ENCODE peak calls at places on chromosomes 12 and 14, in seven cellular contexts. One of them, this sample, is unnamed.

GRCh38 chr12:108619369-108620160 is 14.1 kb downstream of the SELPLG start:
- DNase-seq in colonic mucosa: no peak
- DNase-seq in mesendoderm: no peak
- DNase-seq in naive thymus-derived CD4-positive, alpha-beta T cell: no peak
- DNase-seq in NT2/D1: no peak
- DNase-seq in lung: no peak
- DNase-seq in bronchial epithelial cell: no peak
- DNase-seq in this sample: no peak

GRCh38 chr12:52004042-52004648 is 2.6 kb upstream of the TAMALIN start:
- DNase-seq in colonic mucosa: peak; percentile 74
- DNase-seq in mesendoderm: peak; percentile 83
- DNase-seq in naive thymus-derived CD4-positive, alpha-beta T cell: no peak
- DNase-seq in NT2/D1: no peak
- DNase-seq in lung: no peak
- DNase-seq in bronchial epithelial cell: peak; percentile 44
- DNase-seq in this sample: peak; percentile 84

GRCh38 chr12:78560633-78561032 is 303.9 kb upstream of the SYT1 start:
- DNase-seq in colonic mucosa: no peak
- DNase-seq in mesendoderm: no peak
- DNase-seq in naive thymus-derived CD4-positive, alpha-beta T cell: no peak
- DNase-seq in NT2/D1: no peak
- DNase-seq in lung: no peak
- DNase-seq in bronchial epithelial cell: no peak
- DNase-seq in this sample: no peak

GRCh38 chr12:46361667-46362034 is 10.9 kb downstream of the SLC38A2 start:
- DNase-seq in colonic mucosa: no peak
- DNase-seq in mesendoderm: no peak
- DNase-seq in naive thymus-derived CD4-positive, alpha-beta T cell: no peak
- DNase-seq in NT2/D1: no peak
- DNase-seq in lung: no peak
- DNase-seq in bronchial epithelial cell: no peak
- DNase-seq in this sample: no peak

GRCh38 chr14:68863610-68864300 is 70.9 kb upstream of the ZFP36L1 start:
- DNase-seq in colonic mucosa: no peak
- DNase-seq in mesendoderm: no peak
- DNase-seq in naive thymus-derived CD4-positive, alpha-beta T cell: no peak
- DNase-seq in NT2/D1: no peak
- DNase-seq in lung: no peak
- DNase-seq in bronchial epithelial cell: no peak
- DNase-seq in this sample: no peak

GRCh38 chr12:58925111-58925732 is 4.9 kb upstream of the LRIG3 start:
- DNase-seq in colonic mucosa: peak; percentile 47
- DNase-seq in mesendoderm: peak; percentile 98
- DNase-seq in naive thymus-derived CD4-positive, alpha-beta T cell: no peak
- DNase-seq in NT2/D1: no peak
- DNase-seq in lung: no peak
- DNase-seq in bronchial epithelial cell: peak; percentile 56
- DNase-seq in this sample: no peak

GRCh38 chr12:89390802-89391673 is 38.7 kb upstream of the DUSP6 start:
- DNase-seq in colonic mucosa: peak; percentile 43
- DNase-seq in mesendoderm: no peak
- DNase-seq in naive thymus-derived CD4-positive, alpha-beta T cell: no peak
- DNase-seq in NT2/D1: no peak
- DNase-seq in lung: no peak
- DNase-seq in bronchial epithelial cell: peak; percentile 71
- DNase-seq in this sample: no peak

GRCh38 chr12:72281145-72281544 is 9.0 kb downstream of the TRHDE start:
- DNase-seq in colonic mucosa: no peak
- DNase-seq in mesendoderm: no peak
- DNase-seq in naive thymus-derived CD4-positive, alpha-beta T cell: no peak
- DNase-seq in NT2/D1: no peak
- DNase-seq in lung: no peak
- DNase-seq in bronchial epithelial cell: no peak
- DNase-seq in this sample: no peak

GRCh38 chr12:91974541-91974940 is 171.1 kb downstream of the BTG1 start:
- DNase-seq in colonic mucosa: no peak
- DNase-seq in mesendoderm: no peak
- DNase-seq in naive thymus-derived CD4-positive, alpha-beta T cell: no peak
- DNase-seq in NT2/D1: no peak
- DNase-seq in lung: no peak
- DNase-seq in bronchial epithelial cell: no peak
- DNase-seq in this sample: no peak

GRCh38 chr12:85825751-85826150 is 10.5 kb downstream of the RASSF9 start:
- DNase-seq in colonic mucosa: no peak
- DNase-seq in mesendoderm: no peak
- DNase-seq in naive thymus-derived CD4-positive, alpha-beta T cell: no peak
- DNase-seq in NT2/D1: no peak
- DNase-seq in lung: no peak
- DNase-seq in bronchial epithelial cell: peak; percentile 81
- DNase-seq in this sample: no peak

GRCh38 chr12:97464241-97465011 is 1.8 kb downstream of the RMST start:
- DNase-seq in colonic mucosa: no peak
- DNase-seq in mesendoderm: peak; percentile 54
- DNase-seq in naive thymus-derived CD4-positive, alpha-beta T cell: no peak
- DNase-seq in NT2/D1: peak; percentile 69
- DNase-seq in lung: no peak
- DNase-seq in bronchial epithelial cell: no peak
- DNase-seq in this sample: peak; percentile 48

GRCh38 chr14:59155886-59156285 is 32.6 kb upstream of the DAAM1 start:
- DNase-seq in colonic mucosa: no peak
- DNase-seq in mesendoderm: peak; percentile 28
- DNase-seq in naive thymus-derived CD4-positive, alpha-beta T cell: no peak
- DNase-seq in NT2/D1: no peak
- DNase-seq in lung: no peak
- DNase-seq in bronchial epithelial cell: no peak
- DNase-seq in this sample: no peak

GRCh38 chr14:87691482-87691881 is 301.5 kb downstream of the GALC start:
- DNase-seq in colonic mucosa: no peak
- DNase-seq in mesendoderm: no peak
- DNase-seq in naive thymus-derived CD4-positive, alpha-beta T cell: no peak
- DNase-seq in NT2/D1: no peak
- DNase-seq in lung: peak; percentile 39
- DNase-seq in bronchial epithelial cell: no peak
- DNase-seq in this sample: no peak

GRCh38 chr12:92543359-92543758 is 159.4 kb upstream of the PLEKHG7 start:
- DNase-seq in colonic mucosa: peak; percentile 79
- DNase-seq in mesendoderm: peak; percentile 22
- DNase-seq in naive thymus-derived CD4-positive, alpha-beta T cell: no peak
- DNase-seq in NT2/D1: no peak
- DNase-seq in lung: no peak
- DNase-seq in bronchial epithelial cell: peak; percentile 76
- DNase-seq in this sample: no peak

GRCh38 chr14:85250369-85250768 is 279.6 kb upstream of the FLRT2 start:
- DNase-seq in colonic mucosa: no peak
- DNase-seq in mesendoderm: peak; percentile 90
- DNase-seq in naive thymus-derived CD4-positive, alpha-beta T cell: no peak
- DNase-seq in NT2/D1: peak; percentile 27
- DNase-seq in lung: no peak
- DNase-seq in bronchial epithelial cell: no peak
- DNase-seq in this sample: peak; percentile 83

GRCh38 chr12:57212701-57213067 is 3.9 kb upstream of the NXPH4 start:
- DNase-seq in colonic mucosa: no peak
- DNase-seq in mesendoderm: peak; percentile 41
- DNase-seq in naive thymus-derived CD4-positive, alpha-beta T cell: no peak
- DNase-seq in NT2/D1: no peak
- DNase-seq in lung: no peak
- DNase-seq in bronchial epithelial cell: no peak
- DNase-seq in this sample: no peak

GRCh38 chr12:76284816-76285750 is 63.1 kb downstream of the BBS10 start:
- DNase-seq in colonic mucosa: no peak
- DNase-seq in mesendoderm: no peak
- DNase-seq in naive thymus-derived CD4-positive, alpha-beta T cell: no peak
- DNase-seq in NT2/D1: no peak
- DNase-seq in lung: no peak
- DNase-seq in bronchial epithelial cell: peak; percentile 45
- DNase-seq in this sample: no peak

GRCh38 chr12:56041579-56042429 is at the start of gene RPS26:
- DNase-seq in colonic mucosa: peak; percentile 95
- DNase-seq in mesendoderm: peak; percentile 100
- DNase-seq in naive thymus-derived CD4-positive, alpha-beta T cell: peak; percentile 93
- DNase-seq in NT2/D1: peak; percentile 99
- DNase-seq in lung: peak; percentile 96
- DNase-seq in bronchial epithelial cell: peak; percentile 95
- DNase-seq in this sample: peak; percentile 99

GRCh38 chr12:56040963-56041578 is 647 bp upstream of the RPS26 start:
- DNase-seq in colonic mucosa: peak; percentile 29
- DNase-seq in mesendoderm: no peak
- DNase-seq in naive thymus-derived CD4-positive, alpha-beta T cell: no peak
- DNase-seq in NT2/D1: no peak
- DNase-seq in lung: no peak
- DNase-seq in bronchial epithelial cell: no peak
- DNase-seq in this sample: no peak

GRCh38 chr12:56042430-56043203 is 899 bp downstream of the RPS26 start:
- DNase-seq in colonic mucosa: peak; percentile 33
- DNase-seq in mesendoderm: no peak
- DNase-seq in naive thymus-derived CD4-positive, alpha-beta T cell: no peak
- DNase-seq in NT2/D1: no peak
- DNase-seq in lung: no peak
- DNase-seq in bronchial epithelial cell: no peak
- DNase-seq in this sample: peak; percentile 18

GRCh38 chr12:56046027-56046780 is 4.5 kb downstream of the RPS26 start:
- DNase-seq in colonic mucosa: no peak
- DNase-seq in mesendoderm: no peak
- DNase-seq in naive thymus-derived CD4-positive, alpha-beta T cell: no peak
- DNase-seq in NT2/D1: no peak
- DNase-seq in lung: no peak
- DNase-seq in bronchial epithelial cell: no peak
- DNase-seq in this sample: no peak
- H3K36me3 ChIP-seq in colonic mucosa: peaks cover 16% of the 10 kb centered on the region
- H3K36me3 ChIP-seq in mesendoderm: peaks cover 4% of the 10 kb centered on the region
- H3K36me3 ChIP-seq in naive thymus-derived CD4-positive, alpha-beta T cell: peaks cover 25% of the 10 kb centered on the region
- H3K36me3 ChIP-seq in NT2/D1: peaks cover 37% of the 10 kb centered on the region
- H3K36me3 ChIP-seq in lung: peaks cover 18% of the 10 kb centered on the region
- H3K36me3 ChIP-seq in bronchial epithelial cell: peaks cover 4% of the 10 kb centered on the region
- H3K36me3 ChIP-seq in this sample: peaks cover 8% of the 10 kb centered on the region

GRCh38 chr12:125922328-125922727 is 857.1 kb downstream of the AACS start:
- DNase-seq in colonic mucosa: no peak
- DNase-seq in mesendoderm: no peak
- DNase-seq in naive thymus-derived CD4-positive, alpha-beta T cell: no peak
- DNase-seq in NT2/D1: no peak
- DNase-seq in lung: no peak
- DNase-seq in bronchial epithelial cell: no peak
- DNase-seq in this sample: no peak
- H3K36me3 ChIP-seq in colonic mucosa: no peaks in the 10 kb centered on the region
- H3K36me3 ChIP-seq in mesendoderm: no peaks in the 10 kb centered on the region
- H3K36me3 ChIP-seq in naive thymus-derived CD4-positive, alpha-beta T cell: no peaks in the 10 kb centered on the region
- H3K36me3 ChIP-seq in NT2/D1: no peaks in the 10 kb centered on the region
- H3K36me3 ChIP-seq in lung: no peaks in the 10 kb centered on the region
- H3K36me3 ChIP-seq in bronchial epithelial cell: no peaks in the 10 kb centered on the region
- H3K36me3 ChIP-seq in this sample: no peaks in the 10 kb centered on the region

GRCh38 chr12:122979908-122980191 is 631 bp upstream of the ARL6IP4 start:
- DNase-seq in colonic mucosa: no peak
- DNase-seq in mesendoderm: no peak
- DNase-seq in naive thymus-derived CD4-positive, alpha-beta T cell: no peak
- DNase-seq in NT2/D1: no peak
- DNase-seq in lung: no peak
- DNase-seq in bronchial epithelial cell: peak; percentile 20
- DNase-seq in this sample: peak; percentile 34

GRCh38 chr12:122978507-122978955 is 1.9 kb upstream of the ARL6IP4 start:
- DNase-seq in colonic mucosa: no peak
- DNase-seq in mesendoderm: no peak
- DNase-seq in naive thymus-derived CD4-positive, alpha-beta T cell: no peak
- DNase-seq in NT2/D1: no peak
- DNase-seq in lung: no peak
- DNase-seq in bronchial epithelial cell: no peak
- DNase-seq in this sample: no peak

GRCh38 chr12:122980192-122981035 is at the start of gene ARL6IP4:
- DNase-seq in colonic mucosa: peak; percentile 57
- DNase-seq in mesendoderm: peak; percentile 63
- DNase-seq in naive thymus-derived CD4-positive, alpha-beta T cell: peak; percentile 68
- DNase-seq in NT2/D1: peak; percentile 47
- DNase-seq in lung: peak; percentile 64
- DNase-seq in bronchial epithelial cell: peak; percentile 16
- DNase-seq in this sample: peak; percentile 80

GRCh38 chr12:122977655-122978392 is 2.7 kb upstream of the ARL6IP4 start:
- DNase-seq in colonic mucosa: no peak
- DNase-seq in mesendoderm: no peak
- DNase-seq in naive thymus-derived CD4-positive, alpha-beta T cell: no peak
- DNase-seq in NT2/D1: no peak
- DNase-seq in lung: no peak
- DNase-seq in bronchial epithelial cell: no peak
- DNase-seq in this sample: no peak

DNA sequence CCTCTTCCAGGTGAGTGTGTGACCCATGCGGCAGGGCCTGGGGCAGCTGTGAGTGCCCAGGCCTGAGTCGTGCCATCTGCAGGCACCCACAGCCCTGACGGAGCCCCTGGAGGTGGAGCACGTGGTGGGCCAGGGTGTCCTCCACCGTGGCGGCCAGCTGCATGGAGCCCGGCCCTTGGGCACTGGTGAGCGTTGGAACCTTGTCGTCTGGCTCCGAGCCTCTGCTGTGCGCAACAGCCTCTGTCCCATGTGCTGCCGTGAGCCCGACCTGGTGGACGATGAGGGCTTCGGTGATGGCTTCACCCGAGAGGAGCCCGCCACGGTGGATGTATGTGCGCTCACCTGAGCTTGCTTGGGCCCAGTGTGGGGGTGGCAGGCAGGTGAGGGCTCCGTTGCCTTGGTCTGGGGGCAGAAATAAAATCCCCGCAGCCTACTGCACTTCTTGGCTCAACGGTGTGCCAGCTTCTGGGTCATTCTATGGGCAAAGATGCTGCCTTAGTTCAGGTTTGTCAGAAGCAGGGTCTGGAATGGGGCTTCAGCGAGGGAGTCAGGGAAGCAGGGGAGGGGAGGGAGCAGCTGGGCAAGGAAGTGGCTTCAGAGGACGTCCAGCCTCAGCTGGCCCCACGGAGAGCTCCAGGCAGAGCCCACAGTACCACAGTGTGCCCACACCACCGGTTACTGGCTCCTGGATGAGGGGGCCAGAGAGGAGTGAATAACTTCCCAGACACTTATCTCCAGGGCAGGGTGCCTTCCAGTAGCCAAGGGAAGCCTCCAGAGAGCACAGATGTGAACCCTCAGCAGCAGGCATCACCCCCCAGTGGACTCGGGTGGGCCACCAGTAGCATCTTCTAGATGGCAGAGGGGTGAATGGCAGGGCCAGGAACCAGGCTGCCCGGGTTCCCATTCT is 1.2 kb upstream of the ARL6IP4 start:
- DNase-seq in colonic mucosa: no peak
- DNase-seq in mesendoderm: no peak
- DNase-seq in naive thymus-derived CD4-positive, alpha-beta T cell: no peak
- DNase-seq in NT2/D1: no peak
- DNase-seq in lung: no peak
- DNase-seq in bronchial epithelial cell: no peak
- DNase-seq in this sample: no peak
- H3K36me3 ChIP-seq in colonic mucosa: no peaks in the 10 kb centered on the region
- H3K36me3 ChIP-seq in mesendoderm: peaks cover 1% of the 10 kb centered on the region
- H3K36me3 ChIP-seq in naive thymus-derived CD4-positive, alpha-beta T cell: no peaks in the 10 kb centered on the region
- H3K36me3 ChIP-seq in NT2/D1: peaks cover 56% of the 10 kb centered on the region
- H3K36me3 ChIP-seq in lung: no peaks in the 10 kb centered on the region
- H3K36me3 ChIP-seq in bronchial epithelial cell: peaks cover 16% of the 10 kb centered on the region
- H3K36me3 ChIP-seq in this sample: no peaks in the 10 kb centered on the region

GRCh38 chr14:64738306-64738879 is 34.2 kb downstream of the PLEKHG3 start:
- DNase-seq in colonic mucosa: no peak
- DNase-seq in mesendoderm: no peak
- DNase-seq in naive thymus-derived CD4-positive, alpha-beta T cell: no peak
- DNase-seq in NT2/D1: no peak
- DNase-seq in lung: no peak
- DNase-seq in bronchial epithelial cell: no peak
- DNase-seq in this sample: no peak
- H3K36me3 ChIP-seq in colonic mucosa: peaks cover 28% of the 10 kb centered on the region
- H3K36me3 ChIP-seq in mesendoderm: peaks cover 15% of the 10 kb centered on the region
- H3K36me3 ChIP-seq in naive thymus-derived CD4-positive, alpha-beta T cell: no peaks in the 10 kb centered on the region
- H3K36me3 ChIP-seq in NT2/D1: peaks cover 85% of the 10 kb centered on the region
- H3K36me3 ChIP-seq in lung: no peaks in the 10 kb centered on the region
- H3K36me3 ChIP-seq in bronchial epithelial cell: peaks cover 71% of the 10 kb centered on the region
- H3K36me3 ChIP-seq in this sample: no peaks in the 10 kb centered on the region

GRCh38 chr12:64413884-64414283 is 9.7 kb downstream of the XPOT start:
- DNase-seq in colonic mucosa: no peak
- DNase-seq in mesendoderm: no peak
- DNase-seq in naive thymus-derived CD4-positive, alpha-beta T cell: no peak
- DNase-seq in NT2/D1: no peak
- DNase-seq in lung: no peak
- DNase-seq in bronchial epithelial cell: no peak
- DNase-seq in this sample: no peak
- H3K36me3 ChIP-seq in colonic mucosa: peaks cover 11% of the 10 kb centered on the region
- H3K36me3 ChIP-seq in mesendoderm: peaks cover 1% of the 10 kb centered on the region
- H3K36me3 ChIP-seq in naive thymus-derived CD4-positive, alpha-beta T cell: peaks cover 22% of the 10 kb centered on the region
- H3K36me3 ChIP-seq in NT2/D1: peaks cover 92% of the 10 kb centered on the region
- H3K36me3 ChIP-seq in lung: peaks cover 36% of the 10 kb centered on the region
- H3K36me3 ChIP-seq in bronchial epithelial cell: peaks cover 30% of the 10 kb centered on the region
- H3K36me3 ChIP-seq in this sample: peaks cover 40% of the 10 kb centered on the region